ENCODE peak calls at places on chromosome 1, in nine cellular contexts. Q, U, C, E, L, B, I, J and N are unnamed samples.

GRCh38 chr1:28078680-28079626 is 9.5 kb downstream of the EYA3 start:
- DNase-seq in Q (no peak), U (peak; percentile 36), C (peak; percentile 81), E (no peak), L (no peak), B (no peak), I (no peak), J (no peak), N (no peak)

GRCh38 chr1:53286950-53287349 is 40.9 kb downstream of the LRP8 start:
- DNase-seq in Q (no peak), U (no peak), C (no peak), E (no peak), L (no peak), B (no peak), I (no peak), J (no peak), N (no peak)

GRCh38 chr1:20487236-20487590 is 1.2 kb upstream of the CAMK2N1 start:
- DNase-seq in Q (no peak), U (no peak), C (no peak), E (no peak), L (no peak), B (no peak), I (no peak), J (no peak), N (no peak)

GRCh38 chr1:33957854-33958253 is 94.0 kb downstream of the HMGB4 start:
- DNase-seq in Q (no peak), U (no peak), C (no peak), E (no peak), L (peak; percentile 37), B (no peak), I (no peak), J (no peak), N (no peak)

GRCh38 chr1:11473635-11474034 is 5.3 kb upstream of the DISP3 start:
- DNase-seq in Q (no peak), U (peak; percentile 39), C (peak; percentile 27), E (no peak), L (no peak), B (no peak), I (peak; percentile 80), J (no peak), N (peak; percentile 35)

GRCh38 chr1:156590326-156591180 is 1.0 kb upstream of the NAXE start:
- DNase-seq in Q (no peak), U (no peak), C (no peak), E (no peak), L (no peak), B (no peak), I (peak; percentile 48), J (no peak), N (no peak)

GRCh38 chr1:85580046-85580411 is 532 bp upstream of the CCN1 start:
- DNase-seq in Q (no peak), U (peak; percentile 79), C (peak; percentile 75), E (no peak), L (no peak), B (no peak), I (no peak), J (no peak), N (peak; percentile 11)

GRCh38 chr1:71565267-71565666 is 484.4 kb upstream of the ZRANB2 start:
- DNase-seq in Q (no peak), U (no peak), C (peak; percentile 5), E (no peak), L (no peak), B (no peak), I (no peak), J (no peak), N (no peak)